ENCODE peak calls at places on chromosomes 13 and 19, in five cellular contexts. I is cardiac muscle cell, R is body of pancreas, X is nephron progenitor cell, H is fibroblast of villous mesenchyme. K is an unnamed sample.

GRCh38 chr13:113216165-113217056 is 7.0 kb downstream of the CUL4A start:
- DNase-seq in I (peak; percentile 52), R (peak; percentile 58), X (peak; percentile 20), H (peak; percentile 61), K (no peak)

GRCh38 chr19:12847159-12848139 is 9.1 kb downstream of the MAST1 start:
- DNase-seq in I (peak; percentile 83), R (peak; percentile 88), X (peak; percentile 99), H (peak; percentile 77), K (peak; percentile 88)

GRCh38 chr19:2648099-2648498 is 54.4 kb downstream of the GNG7 start:
- DNase-seq in I (no peak), R (no peak), X (no peak), H (no peak), K (no peak)

GRCh38 chr19:12954150-12954962 is 2.7 kb downstream of the GADD45GIP1 start:
- DNase-seq in I (no peak), R (no peak), X (no peak), H (no peak), K (no peak)

GRCh38 chr13:44969858-44970484 is 19.3 kb downstream of the NUFIP1 start:
- DNase-seq in I (peak; percentile 82), R (no peak), X (peak; percentile 15), H (peak; percentile 68), K (no peak)

GRCh38 chr13:46176756-46177155 is 5.2 kb downstream of the LCP1 start:
- DNase-seq in I (no peak), R (no peak), X (no peak), H (no peak), K (no peak)

GRCh38 chr13:102897371-102898138 is 51.7 kb downstream of the ERCC5 start:
- DNase-seq in I (no peak), R (no peak), X (no peak), H (no peak), K (peak; percentile 35)

GRCh38 chr13:92315265-92315664 is 911.3 kb upstream of the GPC6 start:
- DNase-seq in I (no peak), R (no peak), X (no peak), H (no peak), K (no peak)

GRCh38 chr13:50529154-50529882 is 314.2 kb downstream of the DLEU7 start:
- DNase-seq in I (peak; percentile 92), R (peak; percentile 80), X (no peak), H (peak; percentile 90), K (peak; percentile 82)

GRCh38 chr13:29774830-29775229 is 75.6 kb downstream of the UBL3 start:
- DNase-seq in I (no peak), R (no peak), X (no peak), H (no peak), K (no peak)

GRCh38 chr13:18628428-18628827 is 553.2 kb downstream of the TUBA3C start:
- DNase-seq in I (no peak), R (no peak), X (no peak), H (no peak), K (no peak)

GRCh38 chr13:114321256-114321655 is 7.0 kb downstream of the CHAMP1 start:
- DNase-seq in I (no peak), R (no peak), X (no peak), H (no peak), K (no peak)
- TF ChIP-seq CTCF in I (no peak), R (no peak), X (no peak), H (no peak), K (no peak)

GRCh38 chr19:7534531-7534980 is 961 bp upstream of the PNPLA6 start:
- DNase-seq in I (peak; percentile 75), R (peak; percentile 45), X (peak; percentile 58), H (peak; percentile 97), K (peak; percentile 60)
- TF ChIP-seq CTCF in I (peak; percentile 24), R (no peak), X (no peak), H (peak; percentile 40), K (no peak)

GRCh38 chr13:98751397-98752110 is 918 bp downstream of the SLC15A1 start:
- DNase-seq in I (peak; percentile 39), R (peak; percentile 29), X (peak; percentile 26), H (no peak), K (no peak)
- TF ChIP-seq CTCF in I (no peak), R (no peak), X (no peak), H (no peak), K (peak; percentile 33)

GRCh38 chr13:108508263-108508662 is 121.1 kb upstream of the MYO16 start:
- DNase-seq in I (peak; percentile 12), R (no peak), X (no peak), H (peak; percentile 3), K (no peak)
- TF ChIP-seq CTCF in I (peak; percentile 33), R (no peak), X (peak; percentile 40), H (peak; percentile 28), K (peak; percentile 62)

K was measured in WERI-Rb-1.